ENCODE peak calls at places on chromosomes 4 and X, in ten cellular contexts. Q, K, N, W, B, G, R, C, O and A are unnamed samples.

GRCh38 chrX:47169726-47170515 is 23.7 kb upstream of the UBA1 start:
- DNase-seq in R (no peak), Q (no peak), O (peak; percentile 23), W (no peak), G (no peak), K (no peak), N (no peak), B (peak; percentile 60), C (peak; percentile 2), A (no peak)

GRCh38 chr4:26964512-26964911 is 103.9 kb downstream of the STIM2 start:
- DNase-seq in R (no peak), B (no peak), C (no peak), Q (no peak), G (no peak), N (no peak), W (no peak), K (no peak), O (no peak), A (no peak)

GRCh38 chr4:37802068-37802666 is 24.3 kb upstream of the PGM2 start:
- DNase-seq in K (no peak), W (no peak), Q (peak; percentile 20), R (peak; percentile 79), C (no peak), N (no peak), B (no peak), G (peak; percentile 68), O (peak; percentile 64), A (no peak)

GRCh38 chr4:25948051-25948450 is 34.0 kb downstream of the SMIM20 start:
- DNase-seq in G (no peak), O (no peak), B (no peak), Q (no peak), N (no peak), K (no peak), C (no peak), W (no peak), R (no peak), A (no peak)

GRCh38 chr4:26522478-26522877 is 32.2 kb upstream of the CCKAR start:
- DNase-seq in W (peak; percentile 19), C (no peak), G (no peak), K (no peak), N (no peak), B (no peak), O (no peak), R (no peak), Q (no peak), A (no peak)

GRCh38 chrX:23784487-23785301 is 1.7 kb downstream of the SAT1 start:
- DNase-seq in N (no peak), W (no peak), B (no peak), R (peak; percentile 64), K (no peak), Q (no peak), G (no peak), C (peak; percentile 26), O (no peak), A (no peak)

GRCh38 chrX:109749207-109749606 is 16.1 kb upstream of the ACSL4 start:
- DNase-seq in C (no peak), N (no peak), W (no peak), G (no peak), B (no peak), K (no peak), O (no peak), Q (no peak), R (no peak), A (no peak)

GRCh38 chr4:2436761-2437474 is 18.2 kb downstream of the CFAP99 start:
- DNase-seq in G (no peak), W (no peak), K (no peak), N (no peak), Q (no peak), R (no peak), B (no peak), O (no peak), C (no peak), A (no peak)

GRCh38 chr4:95360911-95361695 is 187.7 kb downstream of the UNC5C start:
- DNase-seq in G (no peak), R (no peak), Q (no peak), B (no peak), W (no peak), N (no peak), K (no peak), C (no peak), O (no peak), A (no peak)

GRCh38 chrX:40154853-40155616 is 57.3 kb upstream of the BCOR start:
- DNase-seq in K (no peak), O (peak; percentile 81), B (no peak), G (peak; percentile 66), C (peak; percentile 79), Q (peak; percentile 83), R (peak; percentile 74), N (peak; percentile 80), W (peak; percentile 92), A (peak; percentile 88)

GRCh38 chr4:143354990-143355389 is 18.3 kb downstream of the GAB1 start:
- DNase-seq in N (no peak), R (no peak), C (no peak), W (no peak), Q (no peak), O (no peak), B (no peak), K (no peak), G (no peak), A (no peak)

GRCh38 chr4:143352720-143353119 is 16.0 kb downstream of the GAB1 start:
- DNase-seq in B (no peak), Q (no peak), W (no peak), G (no peak), R (no peak), K (no peak), C (no peak), O (no peak), N (no peak), A (no peak)

GRCh38 chr4:143355540-143356217 is 19.0 kb downstream of the GAB1 start:
- DNase-seq in Q (no peak), G (no peak), B (no peak), R (no peak), N (no peak), O (no peak), K (no peak), W (no peak), C (no peak), A (no peak)

GRCh38 chr4:143352052-143352451 is 15.4 kb downstream of the GAB1 start:
- DNase-seq in B (no peak), O (no peak), N (no peak), R (no peak), K (no peak), C (no peak), Q (no peak), G (peak; percentile 64), W (no peak), A (no peak)

GRCh38 chr4:143353797-143354196 is 17.1 kb downstream of the GAB1 start:
- DNase-seq in N (no peak), Q (no peak), B (no peak), G (no peak), C (no peak), K (no peak), W (no peak), R (no peak), O (no peak), A (no peak)
- H3K4me1 ChIP-seq in N (peaks cover 5% of the 10 kb centered on the region), Q (peaks cover 21% of the 10 kb centered on the region), B (peaks cover 79% of the 10 kb centered on the region), G (peaks cover 82% of the 10 kb centered on the region), C (peaks cover 18% of the 10 kb centered on the region), K (peaks cover 12% of the 10 kb centered on the region), W (peaks cover 82% of the 10 kb centered on the region), R (peaks cover 29% of the 10 kb centered on the region), O (peaks cover 81% of the 10 kb centered on the region), A (no peaks in the 10 kb centered on the region)

GRCh38 chr4:98604723-98605122 is 53.7 kb downstream of the TSPAN5 start:
- DNase-seq in C (no peak), O (no peak), W (no peak), B (no peak), R (no peak), G (no peak), K (no peak), N (no peak), Q (no peak), A (no peak)

GRCh38 chr4:98602270-98602669 is 56.1 kb downstream of the TSPAN5 start:
- DNase-seq in G (no peak), N (no peak), C (no peak), R (no peak), B (no peak), K (no peak), O (no peak), Q (no peak), W (no peak), A (no peak)

GRCh38 chr4:98603683-98604573 is 54.5 kb downstream of the TSPAN5 start:
- DNase-seq in R (no peak), B (no peak), W (no peak), N (no peak), G (no peak), O (no peak), Q (no peak), K (no peak), C (no peak), A (no peak)

GRCh38 chr4:98601719-98602118 is 56.7 kb downstream of the TSPAN5 start:
- DNase-seq in W (no peak), O (no peak), K (no peak), N (no peak), R (no peak), G (no peak), Q (no peak), C (no peak), B (no peak), A (no peak)

DNA sequence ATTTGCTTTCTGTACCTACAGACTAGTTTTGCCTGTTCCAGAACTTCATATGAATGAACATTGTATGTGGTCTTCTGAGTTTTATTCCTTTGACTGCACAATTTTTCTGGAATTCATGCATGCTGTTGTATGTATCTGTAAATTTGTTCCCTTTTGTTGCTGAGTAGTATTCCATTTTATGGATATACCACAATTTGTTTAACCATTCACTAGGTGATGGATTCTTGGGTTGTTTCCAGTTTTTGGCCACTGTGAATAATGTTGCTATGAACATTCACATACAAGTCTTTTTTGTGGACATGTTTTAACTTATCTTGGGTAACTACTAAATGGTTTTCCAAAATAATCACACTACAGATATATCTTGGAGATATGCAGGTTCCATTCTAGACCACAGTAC is 58.8 kb downstream of the TSPAN5 start:
- DNase-seq in Q (no peak), C (no peak), W (no peak), O (no peak), N (no peak), K (no peak), B (no peak), G (no peak), R (no peak), A (no peak)
- TF ChIP-seq EP300 in Q (no peak), C (no peak), W (no peak), O (no peak), N (no peak), K (no peak), B (no peak), G (no peak), R (no peak), A (no peak)

DNA sequence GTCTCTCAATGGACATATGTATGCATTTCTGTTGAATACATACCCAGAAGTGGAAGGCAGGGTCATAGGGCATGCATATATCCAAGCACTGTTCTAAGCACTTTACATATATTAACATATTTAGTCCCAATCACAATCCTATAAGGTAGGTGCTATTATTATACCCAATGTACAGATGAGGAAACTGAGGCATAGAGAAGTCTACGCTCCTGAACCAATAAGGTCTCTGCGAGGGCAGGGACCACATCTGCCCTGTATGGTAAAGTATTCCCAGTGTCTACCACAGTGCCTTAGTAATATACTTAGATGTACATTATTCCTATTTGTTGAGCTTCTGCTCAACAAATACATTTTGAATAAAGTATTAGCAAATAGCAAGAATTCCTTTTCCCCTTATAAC is 5.2 kb downstream of the PPAT start:
- DNase-seq in K (no peak), R (no peak), Q (no peak), O (no peak), N (no peak), W (no peak), B (no peak), C (no peak), G (no peak), A (no peak)
- H3K4me1 ChIP-seq in K (peaks cover 5% of the 10 kb centered on the region), R (peaks cover 14% of the 10 kb centered on the region), Q (no peaks in the 10 kb centered on the region), O (peaks cover 17% of the 10 kb centered on the region), N (no peaks in the 10 kb centered on the region), W (peaks cover 12% of the 10 kb centered on the region), B (peaks cover 13% of the 10 kb centered on the region), C (peaks cover 11% of the 10 kb centered on the region), G (peaks cover 16% of the 10 kb centered on the region), A (peaks cover 12% of the 10 kb centered on the region)

GRCh38 chr4:39451423-39452023 is 7.2 kb downstream of the RPL9 start:
- DNase-seq in N (no peak), K (no peak), Q (no peak), C (no peak), R (no peak), B (no peak), G (no peak), O (no peak), W (no peak), A (no peak)
- TF ChIP-seq EP300 in N (no peak), K (no peak), Q (no peak), C (no peak), R (no peak), B (no peak), G (no peak), O (no peak), W (no peak), A (no peak)